ENCODE peak calls at places on chromosomes 12 and 14, in five cellular contexts. D is activated CD4-positive, alpha-beta memory T cell treated with anti-CD3 and anti-CD28 coated beads for 36 hours; A is cardiac muscle cell; Q is NCI-H1417; C is H9. T is an unnamed sample.

GRCh38 chr14:64525354-64525753 is 15.2 kb upstream of the HSPA2 start:
- DNase-seq in D (no peak), A (no peak), Q (no peak), C (no peak), T (no peak)

GRCh38 chr12:70722584-70723343 is 85.5 kb upstream of the PTPRB start:
- DNase-seq in D (no peak), A (peak; percentile 75), Q (no peak), C (no peak), T (no peak)

GRCh38 chr14:101476931-101477553 is 84.3 kb upstream of the DIO3 start:
- DNase-seq in D (peak; percentile 2), A (no peak), Q (peak; percentile 28), C (peak; percentile 92), T (no peak)

GRCh38 chr14:61190341-61190740 is 90.8 kb downstream of the TMEM30B start:
- DNase-seq in D (no peak), A (no peak), Q (no peak), C (no peak), T (no peak)

GRCh38 chr14:94081386-94081820 is 293 bp downstream of the IFI27L1 start:
- DNase-seq in D (no peak), A (no peak), Q (no peak), C (no peak), T (no peak)

GRCh38 chr14:53412819-53413664 is 259.9 kb upstream of the DDHD1 start:
- DNase-seq in D (no peak), A (peak; percentile 27), Q (peak; percentile 28), C (no peak), T (peak; percentile 16)

GRCh38 chr12:63965936-63966602 is 121.6 kb downstream of the SRGAP1 start:
- DNase-seq in D (no peak), A (no peak), Q (no peak), C (no peak), T (no peak)

GRCh38 chr14:68719634-68720384 is 73.1 kb downstream of the ZFP36L1 start:
- DNase-seq in D (no peak), A (no peak), Q (no peak), C (no peak), T (no peak)

GRCh38 chr14:45716506-45716905 is 463.5 kb upstream of the MIS18BP1 start:
- DNase-seq in D (no peak), A (no peak), Q (peak; percentile 33), C (peak; percentile 36), T (no peak)

GRCh38 chr12:47652491-47653234 is 53.2 kb downstream of the RPAP3 start:
- DNase-seq in D (no peak), A (no peak), Q (no peak), C (no peak), T (no peak)

GRCh38 chr14:23366163-23366921 is 1.4 kb upstream of the EFS start:
- DNase-seq in D (no peak), A (peak; percentile 85), Q (no peak), C (peak; percentile 92), T (peak; percentile 30)

T was measured in cerebellar cortex.